ENCODE peak calls at places on chromosomes 11 and 22, in six cellular contexts. Y, X, U, J, T and Z are unnamed samples.
A peak's percentile ranks its signal among the peaks of the same experiment; 100 is the strongest.

GRCh38 chr22:38462960-38463784 is 4.7 kb upstream of the KDELR3 start:
- DNase-seq in Y (no peak), X (peak; percentile 73), U (no peak), J (peak; percentile 43), T (no peak), Z (no peak)

GRCh38 chr22:47175761-47176359 is 413.4 kb downstream of the TBC1D22A start:
- DNase-seq in Y (no peak), X (peak; percentile 77), U (no peak), J (peak; percentile 9), T (no peak), Z (no peak)

GRCh38 chr22:18156878-18157713 is 7.1 kb downstream of the USP18 start:
- DNase-seq in Y (peak; percentile 55), X (peak; percentile 91), U (peak; percentile 44), J (peak; percentile 44), T (peak; percentile 97), Z (peak; percentile 99)

GRCh38 chr22:46088541-46089311 is 61.6 kb upstream of the PPARA start:
- DNase-seq in Y (no peak), X (peak; percentile 85), U (no peak), J (peak; percentile 86), T (peak; percentile 91), Z (peak; percentile 92)

GRCh38 chr22:24407884-24408283 is 19.5 kb upstream of the ADORA2A start:
- DNase-seq in Y (no peak), X (no peak), U (no peak), J (no peak), T (no peak), Z (no peak)

GRCh38 chr22:43279867-43280519 is 63.2 kb downstream of the SCUBE1 start:
- DNase-seq in Y (no peak), X (no peak), U (no peak), J (no peak), T (no peak), Z (no peak)

GRCh38 chr11:118662401-118663271 is 16.8 kb downstream of the TREH start:
- DNase-seq in Y (no peak), X (peak; percentile 55), U (no peak), J (no peak), T (no peak), Z (no peak)

GRCh38 chr11:61680622-61681191 is 516 bp downstream of the DAGLA start:
- DNase-seq in Y (peak; percentile 60), X (peak; percentile 78), U (no peak), J (peak; percentile 37), T (no peak), Z (no peak)

GRCh38 chr11:110032257-110032656 is 60.9 kb upstream of the ZC3H12C start:
- DNase-seq in Y (no peak), X (no peak), U (no peak), J (no peak), T (no peak), Z (no peak)

GRCh38 chr11:3971756-3972404 is 116.4 kb downstream of the STIM1 start:
- DNase-seq in Y (no peak), X (no peak), U (no peak), J (no peak), T (no peak), Z (no peak)

GRCh38 chr11:117045956-117046355 is 52.3 kb downstream of the SIK3 start:
- DNase-seq in Y (no peak), X (no peak), U (no peak), J (no peak), T (peak; percentile 17), Z (no peak)

GRCh38 chr11:123195182-123196059 is at the start of gene CLMP:
- DNase-seq in Y (no peak), X (peak; percentile 86), U (no peak), J (peak; percentile 24), T (peak; percentile 78), Z (peak; percentile 72)

GRCh38 chr22:45960477-45961386 is 16.2 kb downstream of the WNT7B start:
- DNase-seq in Y (no peak), X (no peak), U (no peak), J (no peak), T (no peak), Z (peak; percentile 42)

GRCh38 chr11:46876471-46876870 is 30.4 kb upstream of the CKAP5 start:
- DNase-seq in Y (no peak), X (peak; percentile 72), U (no peak), J (no peak), T (no peak), Z (no peak)

GRCh38 chr11:130315354-130315970 is 745 bp upstream of the ZBTB44 start:
- DNase-seq in Y (peak; percentile 58), X (peak; percentile 82), U (no peak), J (peak; percentile 57), T (no peak), Z (no peak)

GRCh38 chr11:77479746-77480352 is 6.0 kb upstream of the PAK1 start:
- DNase-seq in Y (no peak), X (no peak), U (no peak), J (no peak), T (no peak), Z (no peak)

GRCh38 chr11:60830478-60831142 is 11.3 kb upstream of the CCDC86 start:
- DNase-seq in Y (no peak), X (no peak), U (no peak), J (no peak), T (no peak), Z (no peak)

GRCh38 chr11:58575377-58576020 is at the start of gene LPXN:
- DNase-seq in Y (no peak), X (no peak), U (no peak), J (no peak), T (peak; percentile 83), Z (peak; percentile 75)

GRCh38 chr11:1959786-1960185 is 12.7 kb downstream of the MRPL23 start:
- DNase-seq in Y (no peak), X (no peak), U (no peak), J (peak; percentile 6), T (no peak), Z (no peak)

GRCh38 chr22:43884600-43885318 is 7.1 kb downstream of the PNPLA5 start:
- DNase-seq in Y (peak; percentile 41), X (peak; percentile 85), U (peak; percentile 25), J (peak; percentile 50), T (peak; percentile 40), Z (peak; percentile 61)

GRCh38 chr11:110095554-110095953 is 2.4 kb downstream of the ZC3H12C start:
- DNase-seq in Y (no peak), X (no peak), U (no peak), J (no peak), T (no peak), Z (no peak)

GRCh38 chr11:828501-829115 is 889 bp downstream of the CRACR2B start:
- DNase-seq in Y (no peak), X (no peak), U (no peak), J (no peak), T (no peak), Z (no peak)

GRCh38 chr22:37865510-37865909 is 16.3 kb downstream of the EIF3L start:
- DNase-seq in Y (no peak), X (no peak), U (no peak), J (no peak), T (no peak), Z (no peak)

GRCh38 chr11:69311767-69312385 is 17.9 kb downstream of the MYEOV start:
- DNase-seq in Y (no peak), X (peak; percentile 62), U (no peak), J (no peak), T (peak; percentile 72), Z (no peak)

GRCh38 chr11:116072133-116072532 is 567.9 kb upstream of the CADM1 start:
- DNase-seq in Y (peak; percentile 75), X (no peak), U (no peak), J (no peak), T (no peak), Z (no peak)

GRCh38 chr22:32354360-32355351 is 3.0 kb upstream of the RFPL3 start:
- DNase-seq in Y (no peak), X (no peak), U (no peak), J (no peak), T (peak; percentile 30), Z (peak; percentile 68)